ENCODE peak calls at places on chromosome 17, in six cellular contexts. E, S, I, X, R and M are unnamed samples.

GRCh38 chr17:67216544-67217320 is 28.3 kb downstream of the HELZ start:
- DNase-seq in S (no peak), X (no peak), E (no peak), I (no peak), R (no peak), M (no peak)

GRCh38 chr17:59174671-59175070 is 19.1 kb downstream of the PRR11 start:
- DNase-seq in E (no peak), I (no peak), X (no peak), S (no peak), R (no peak), M (no peak)

GRCh38 chr17:62684179-62684578 is 56.7 kb downstream of the MRC2 start:
- DNase-seq in X (no peak), I (no peak), S (no peak), E (no peak), R (no peak), M (no peak)

GRCh38 chr17:75769536-75769935 is 4.5 kb upstream of the GALK1 start:
- DNase-seq in I (no peak), E (no peak), S (no peak), X (no peak), R (no peak), M (no peak)

GRCh38 chr17:39400547-39401411 is 647 bp downstream of the FBXL20 start:
- DNase-seq in S (no peak), X (no peak), I (no peak), E (no peak), R (peak; percentile 74), M (no peak)

GRCh38 chr17:55201609-55201932 is 63.2 kb upstream of the HLF start:
- DNase-seq in S (no peak), I (no peak), E (no peak), X (no peak), R (no peak), M (no peak)

GRCh38 chr17:47698749-47699535 is 5.0 kb downstream of the TBKBP1 start:
- DNase-seq in I (peak; percentile 68), R (peak; percentile 83), S (no peak), X (peak; percentile 72), E (no peak), M (no peak)

GRCh38 chr17:60129164-60129563 is 20.6 kb upstream of the CA4 start:
- DNase-seq in E (no peak), R (no peak), I (no peak), S (no peak), X (no peak), M (no peak)

GRCh38 chr17:40095944-40096791 is 4.2 kb downstream of the NR1D1 start:
- DNase-seq in S (no peak), R (no peak), I (peak; percentile 98), E (peak; percentile 68), X (no peak), M (no peak)

GRCh38 chr17:79369532-79369931 is 241.3 kb downstream of the RBFOX3 start:
- DNase-seq in E (no peak), S (no peak), R (no peak), X (no peak), I (no peak), M (no peak)

GRCh38 chr17:69117855-69118758 is 23.6 kb downstream of the ABCA6 start:
- DNase-seq in X (no peak), S (no peak), I (peak; percentile 64), R (no peak), E (no peak), M (no peak)

GRCh38 chr17:17827826-17828621 is 8.8 kb downstream of the SREBF1 start:
- DNase-seq in X (no peak), R (no peak), S (no peak), I (no peak), E (no peak), M (no peak)

GRCh38 chr17:79933863-79934652 is 94.8 kb upstream of the CBX4 start:
- DNase-seq in I (peak; percentile 21), X (peak; percentile 72), R (no peak), S (no peak), E (no peak), M (no peak)

GRCh38 chr17:75875940-75876189 is 2.5 kb downstream of the TRIM47 start:
- DNase-seq in E (peak; percentile 58), I (no peak), R (no peak), S (no peak), X (no peak), M (no peak)

GRCh38 chr17:47615766-47616424 is 33.8 kb upstream of the KPNB1 start:
- DNase-seq in E (no peak), S (peak; percentile 52), X (no peak), R (no peak), I (peak; percentile 51), M (no peak)

GRCh38 chr17:80889231-80889896 is 102.3 kb upstream of the CHMP6 start:
- DNase-seq in E (no peak), R (no peak), I (no peak), S (no peak), X (no peak), M (no peak)

GRCh38 chr17:33387406-33387805 is 94.3 kb upstream of the ASIC2 start:
- DNase-seq in I (no peak), R (no peak), S (no peak), E (no peak), X (no peak), M (no peak)

GRCh38 chr17:35467824-35468223 is 19.3 kb upstream of the SLFN13 start:
- DNase-seq in E (no peak), R (no peak), S (no peak), X (no peak), I (peak; percentile 30), M (no peak)

GRCh38 chr17:48025904-48026502 is 11.6 kb downstream of the COPZ2 start:
- DNase-seq in X (no peak), E (no peak), R (no peak), I (no peak), S (no peak), M (no peak)

GRCh38 chr17:75922173-75922961 is 17.7 kb upstream of the MRPL38 start:
- DNase-seq in S (no peak), E (no peak), X (no peak), R (no peak), I (no peak), M (no peak)

GRCh38 chr17:73534575-73534940 is 109.7 kb downstream of the SDK2 start:
- DNase-seq in R (no peak), X (no peak), I (no peak), S (no peak), E (no peak), M (no peak)

GRCh38 chr17:16916557-16916920 is 55.4 kb downstream of the TNFRSF13B start:
- DNase-seq in E (no peak), I (no peak), S (no peak), R (peak; percentile 45), X (peak; percentile 3), M (no peak)

GRCh38 chr17:48871551-48872351 is 20.8 kb upstream of the ATP5MC1 start:
- DNase-seq in E (peak; percentile 57), R (no peak), X (no peak), S (no peak), I (no peak), M (no peak)

GRCh38 chr17:80866050-80866793 is 125.4 kb upstream of the CHMP6 start:
- DNase-seq in E (peak; percentile 58), X (peak; percentile 79), S (peak; percentile 37), I (peak; percentile 70), R (no peak), M (no peak)

GRCh38 chr17:75345514-75346167 is 56.4 kb upstream of the SLC25A19 start:
- DNase-seq in I (peak; percentile 93), R (no peak), X (no peak), S (no peak), E (no peak), M (no peak)

GRCh38 chr17:2054262-2054739 is 602 bp upstream of the HIC1 start:
- DNase-seq in I (no peak), E (peak; percentile 60), X (peak; percentile 27), R (no peak), S (no peak), M (no peak)

GRCh38 chr17:32551186-32551955 is 64.6 kb downstream of the CDK5R1 start:
- DNase-seq in E (no peak), I (peak; percentile 80), S (no peak), X (no peak), R (no peak), M (no peak)

GRCh38 chr17:29677139-29677834 is 54.6 kb upstream of the CORO6 start:
- DNase-seq in I (no peak), R (no peak), X (no peak), E (peak; percentile 73), S (no peak), M (no peak)

GRCh38 chr17:61413654-61414133 is 14.1 kb downstream of the TBX2 start:
- DNase-seq in S (no peak), R (no peak), I (no peak), X (no peak), E (no peak), M (no peak)
- H3K4me3 ChIP-seq in S (no peak overlapping the region), R (peak overlapping the region; percentile 73), I (no peak overlapping the region), X (peak overlapping the region; percentile 58), E (peak overlapping the region; percentile 5), M (peak overlapping the region; percentile 46)

GRCh38 chr17:64781013-64781392 is 118.9 kb upstream of the SMURF2 start:
- DNase-seq in I (no peak), R (peak; percentile 79), X (no peak), S (no peak), E (no peak), M (no peak)

GRCh38 chr17:64781394-64781793 is 119.3 kb upstream of the SMURF2 start:
- DNase-seq in I (peak; percentile 49), R (peak; percentile 90), X (no peak), S (no peak), E (peak; percentile 81), M (no peak)

GRCh38 chr17:64780096-64781012 is 118.2 kb upstream of the SMURF2 start:
- DNase-seq in X (no peak), I (peak; percentile 55), E (peak; percentile 54), S (peak; percentile 84), R (peak; percentile 93), M (no peak)

GRCh38 chr17:64783556-64784352 is 121.6 kb upstream of the SMURF2 start:
- DNase-seq in S (no peak), R (no peak), X (no peak), E (no peak), I (no peak), M (no peak)

GRCh38 chr17:64781810-64782555 is 119.9 kb upstream of the SMURF2 start:
- DNase-seq in I (no peak), R (no peak), S (no peak), X (no peak), E (no peak), M (no peak)
- H3K4me3 ChIP-seq in I (no peak overlapping the region), R (peak overlapping the region; percentile 62), S (peak overlapping the region; percentile 91), X (peak overlapping the region; percentile 54), E (peak overlapping the region; percentile 60), M (no peak overlapping the region)

GRCh38 chr17:43025290-43025657 is 243 bp downstream of the RND2 start:
- DNase-seq in I (no peak), R (no peak), E (no peak), S (no peak), X (no peak), M (no peak)
- H3K4me3 ChIP-seq in I (no peak overlapping the region), R (peak overlapping the region; percentile 63), E (peak overlapping the region; percentile 59), S (no peak overlapping the region), X (peak overlapping the region; percentile 57), M (peak overlapping the region; percentile 62)

GRCh38 chr17:14308636-14308964 is 7.7 kb downstream of the HS3ST3B1 start:
- DNase-seq in E (no peak), R (no peak), X (no peak), S (no peak), I (no peak), M (no peak)
- H3K4me3 ChIP-seq in E (peak overlapping the region; percentile 59), R (peak overlapping the region; percentile 48), X (peak overlapping the region; percentile 53), S (no peak overlapping the region), I (no peak overlapping the region), M (peak overlapping the region; percentile 40)

DNA sequence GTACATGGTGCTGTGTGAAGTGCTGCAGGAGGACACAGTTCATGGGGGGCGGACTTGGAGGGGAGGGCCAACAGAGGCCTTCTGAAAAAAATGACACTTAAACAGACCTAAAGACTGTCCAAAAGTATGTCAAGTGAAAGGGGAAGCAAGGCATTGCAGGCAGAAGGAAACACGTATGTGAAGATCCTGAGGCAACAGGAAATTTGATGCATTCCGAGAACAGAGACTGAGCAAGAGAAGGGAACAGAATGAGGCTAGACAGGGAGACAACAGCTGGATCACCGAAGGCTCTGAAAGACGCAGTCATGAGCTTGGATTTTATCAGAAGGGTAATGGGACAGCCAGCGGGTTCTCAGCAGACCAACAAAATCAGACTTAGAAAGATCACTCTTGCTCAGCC is 1.1 kb downstream of the IFT20 start:
- DNase-seq in X (no peak), I (no peak), E (no peak), S (no peak), R (no peak), M (no peak)
- H3K4me3 ChIP-seq in X (peak overlapping the region; percentile 98), I (peak overlapping the region; percentile 79), E (peak overlapping the region; percentile 99), S (peak overlapping the region; percentile 97), R (peak overlapping the region; percentile 88), M (peak overlapping the region; percentile 96)